ENCODE peak calls at places on chromosome 1, in six cellular contexts. One of them, this sample, is unnamed.

GRCh38 chr1:83845437-83846071 is 153.4 kb downstream of the TTLL7 start:
- DNase-seq in amygdala: no peak
- DNase-seq in SW480: no peak
- DNase-seq in stimulated activated CD4-positive, alpha-beta T cell treated with anti-CD3 and anti-CD28 coated beads, Interleukin-12 subunit alpha, Interleukin-12 subunit beta, amount 100 ng/mL, for 48 hours: no peak
- DNase-seq in T47D: no peak
- DNase-seq in Calu3: no peak
- DNase-seq in this sample: no peak

GRCh38 chr1:54850082-54850730 is 36.8 kb downstream of the DHCR24 start:
- DNase-seq in T47D: no peak
- DNase-seq in SW480: no peak
- DNase-seq in Calu3: no peak
- DNase-seq in stimulated activated CD4-positive, alpha-beta T cell treated with anti-CD3 and anti-CD28 coated beads, Interleukin-12 subunit alpha, Interleukin-12 subunit beta, amount 100 ng/mL, for 48 hours: no peak
- DNase-seq in amygdala: no peak
- DNase-seq in this sample: no peak

GRCh38 chr1:33471416-33471815 is 1.0 kb upstream of the ZSCAN20 start:
- DNase-seq in T47D: no peak
- DNase-seq in SW480: no peak
- DNase-seq in amygdala: no peak
- DNase-seq in stimulated activated CD4-positive, alpha-beta T cell treated with anti-CD3 and anti-CD28 coated beads, Interleukin-12 subunit alpha, Interleukin-12 subunit beta, amount 100 ng/mL, for 48 hours: no peak
- DNase-seq in Calu3: no peak
- DNase-seq in this sample: no peak

GRCh38 chr1:26721669-26722355 is 26.0 kb downstream of the ARID1A start:
- DNase-seq in stimulated activated CD4-positive, alpha-beta T cell treated with anti-CD3 and anti-CD28 coated beads, Interleukin-12 subunit alpha, Interleukin-12 subunit beta, amount 100 ng/mL, for 48 hours: no peak
- DNase-seq in SW480: no peak
- DNase-seq in amygdala: no peak
- DNase-seq in Calu3: no peak
- DNase-seq in T47D: no peak
- DNase-seq in this sample: no peak

GRCh38 chr1:86450847-86451246 is 17.9 kb upstream of the CLCA1 start:
- DNase-seq in SW480: no peak
- DNase-seq in stimulated activated CD4-positive, alpha-beta T cell treated with anti-CD3 and anti-CD28 coated beads, Interleukin-12 subunit alpha, Interleukin-12 subunit beta, amount 100 ng/mL, for 48 hours: no peak
- DNase-seq in T47D: no peak
- DNase-seq in Calu3: no peak
- DNase-seq in amygdala: no peak
- DNase-seq in this sample: no peak

GRCh38 chr1:112699425-112700144 is 7.3 kb downstream of the RHOC start:
- DNase-seq in SW480: no peak
- DNase-seq in stimulated activated CD4-positive, alpha-beta T cell treated with anti-CD3 and anti-CD28 coated beads, Interleukin-12 subunit alpha, Interleukin-12 subunit beta, amount 100 ng/mL, for 48 hours: no peak
- DNase-seq in amygdala: no peak
- DNase-seq in T47D: no peak
- DNase-seq in Calu3: no peak
- DNase-seq in this sample: no peak

GRCh38 chr1:167563579-167564246 is 10.2 kb upstream of the CREG1 start:
- DNase-seq in amygdala: no peak
- DNase-seq in stimulated activated CD4-positive, alpha-beta T cell treated with anti-CD3 and anti-CD28 coated beads, Interleukin-12 subunit alpha, Interleukin-12 subunit beta, amount 100 ng/mL, for 48 hours: no peak
- DNase-seq in Calu3: peak; percentile 37
- DNase-seq in T47D: no peak
- DNase-seq in SW480: no peak
- DNase-seq in this sample: no peak

GRCh38 chr1:21050031-21050430 is 126.7 kb downstream of the EIF4G3 start:
- DNase-seq in SW480: no peak
- DNase-seq in amygdala: no peak
- DNase-seq in stimulated activated CD4-positive, alpha-beta T cell treated with anti-CD3 and anti-CD28 coated beads, Interleukin-12 subunit alpha, Interleukin-12 subunit beta, amount 100 ng/mL, for 48 hours: no peak
- DNase-seq in T47D: peak; percentile 39
- DNase-seq in Calu3: no peak
- DNase-seq in this sample: no peak

GRCh38 chr1:169941982-169942830 is 48.5 kb upstream of the SCYL3 start:
- DNase-seq in T47D: peak; percentile 66
- DNase-seq in amygdala: no peak
- DNase-seq in stimulated activated CD4-positive, alpha-beta T cell treated with anti-CD3 and anti-CD28 coated beads, Interleukin-12 subunit alpha, Interleukin-12 subunit beta, amount 100 ng/mL, for 48 hours: no peak
- DNase-seq in SW480: no peak
- DNase-seq in Calu3: no peak
- DNase-seq in this sample: no peak

GRCh38 chr1:53603431-53603830 is 135.5 kb downstream of the GLIS1 start:
- DNase-seq in T47D: no peak
- DNase-seq in stimulated activated CD4-positive, alpha-beta T cell treated with anti-CD3 and anti-CD28 coated beads, Interleukin-12 subunit alpha, Interleukin-12 subunit beta, amount 100 ng/mL, for 48 hours: no peak
- DNase-seq in Calu3: no peak
- DNase-seq in amygdala: no peak
- DNase-seq in SW480: no peak
- DNase-seq in this sample: no peak

GRCh38 chr1:170599033-170599432 is 64.9 kb upstream of the PRRX1 start:
- DNase-seq in SW480: no peak
- DNase-seq in T47D: no peak
- DNase-seq in amygdala: no peak
- DNase-seq in Calu3: no peak
- DNase-seq in stimulated activated CD4-positive, alpha-beta T cell treated with anti-CD3 and anti-CD28 coated beads, Interleukin-12 subunit alpha, Interleukin-12 subunit beta, amount 100 ng/mL, for 48 hours: no peak
- DNase-seq in this sample: no peak

GRCh38 chr1:163528710-163529348 is 207.1 kb downstream of the NUF2 start:
- DNase-seq in Calu3: peak; percentile 48
- DNase-seq in SW480: peak; percentile 12
- DNase-seq in amygdala: no peak
- DNase-seq in stimulated activated CD4-positive, alpha-beta T cell treated with anti-CD3 and anti-CD28 coated beads, Interleukin-12 subunit alpha, Interleukin-12 subunit beta, amount 100 ng/mL, for 48 hours: no peak
- DNase-seq in T47D: peak; percentile 64
- DNase-seq in this sample: peak; percentile 36

GRCh38 chr1:9270290-9270900 is 22.3 kb upstream of the SPSB1 start:
- DNase-seq in T47D: peak; percentile 23
- DNase-seq in stimulated activated CD4-positive, alpha-beta T cell treated with anti-CD3 and anti-CD28 coated beads, Interleukin-12 subunit alpha, Interleukin-12 subunit beta, amount 100 ng/mL, for 48 hours: no peak
- DNase-seq in amygdala: no peak
- DNase-seq in Calu3: no peak
- DNase-seq in SW480: peak; percentile 46
- DNase-seq in this sample: no peak